ENCODE peak calls at places on chromosome 6, in four cellular contexts. A is stimulated activated CD4-positive, alpha-beta T cell treated with anti-CD3 and anti-CD28 coated beads, Interleukin-2, amount 100 ng/mL, for 24 hours; X is testis; K is nucleus accumbens. F is an unnamed sample.
A peak's percentile ranks its signal among the peaks of the same experiment; 100 is the strongest.

GRCh38 chr6:119493980-119494379 is 144.4 kb upstream of the MAN1A1 start:
- DNase-seq in A (no peak), K (no peak), X (no peak), F (no peak)

GRCh38 chr6:11828185-11828897 is 49.7 kb upstream of the ADTRP start:
- DNase-seq in K (no peak), X (no peak), A (no peak), F (no peak)

GRCh38 chr6:156933201-156934053 is 156.2 kb downstream of the ARID1B start:
- DNase-seq in X (no peak), K (no peak), A (no peak), F (no peak)

GRCh38 chr6:156589281-156589680 is 187.9 kb upstream of the ARID1B start:
- DNase-seq in A (no peak), X (no peak), K (no peak), F (no peak)

GRCh38 chr6:20877008-20877937 is 343.0 kb downstream of the CDKAL1 start:
- DNase-seq in A (peak; percentile 20), K (no peak), X (no peak), F (no peak)

GRCh38 chr6:168999392-168999791 is 254.3 kb downstream of the THBS2 start:
- DNase-seq in K (no peak), X (no peak), A (no peak), F (no peak)

GRCh38 chr6:153034139-153034538 is 31.6 kb upstream of the MTRF1L start:
- DNase-seq in X (no peak), K (no peak), A (no peak), F (no peak)

GRCh38 chr6:38413097-38413800 is 226.5 kb downstream of the BTBD9 start:
- DNase-seq in K (no peak), X (no peak), A (no peak), F (no peak)

GRCh38 chr6:51472745-51473483 is 614.5 kb downstream of the PKHD1 start:
- DNase-seq in A (no peak), X (no peak), K (no peak), F (no peak)

GRCh38 chr6:101401792-101402617 is 8.5 kb downstream of the GRIK2 start:
- DNase-seq in X (no peak), K (no peak), A (no peak), F (no peak)

GRCh38 chr6:126848119-126848518 is 270.4 kb upstream of the RSPO3 start:
- DNase-seq in X (no peak), A (no peak), K (no peak), F (no peak)

GRCh38 chr6:81609736-81610135 is 142.7 kb downstream of the TENT5A start:
- DNase-seq in A (no peak), K (no peak), X (no peak), F (no peak)

GRCh38 chr6:152338335-152339125 is 298.6 kb downstream of the SYNE1 start:
- DNase-seq in X (peak; percentile 66), A (peak; percentile 68), K (no peak), F (no peak)

GRCh38 chr6:142566628-142567396 is 265.0 kb downstream of the ADGRG6 start:
- DNase-seq in K (no peak), X (peak; percentile 80), A (peak; percentile 66), F (no peak)

GRCh38 chr6:26159417-26160273 is 72.4 kb downstream of the HFE start:
- DNase-seq in X (no peak), A (no peak), K (no peak), F (no peak)

GRCh38 chr6:47781732-47782131 is at the start of gene OPN5:
- DNase-seq in K (no peak), A (no peak), X (no peak), F (no peak)

GRCh38 chr6:43984442-43985321 is 142.6 kb downstream of the MRPL14 start:
- DNase-seq in X (no peak), K (no peak), A (no peak), F (no peak)

GRCh38 chr6:167925011-167925410 is 72.5 kb upstream of the KIF25 start:
- DNase-seq in K (no peak), X (no peak), A (no peak), F (no peak)

F was measured in vagina.